ENCODE peak calls at places on chromosome 10, in four cellular contexts. U is trophoblast cell, T is IMR-90, F is mesenchymal stem cell. K is an unnamed sample.

GRCh38 chr10:47286116-47286505 is 13.9 kb upstream of the GDF10 start:
- DNase-seq in U (no peak), T (no peak), F (no peak), K (no peak)

GRCh38 chr10:7084255-7085005 is 326.4 kb downstream of the SFMBT2 start:
- DNase-seq in U (no peak), T (peak; percentile 33), F (peak; percentile 82), K (no peak)

GRCh38 chr10:6174201-6174874 is 28.4 kb upstream of the PFKFB3 start:
- DNase-seq in U (no peak), T (no peak), F (no peak), K (no peak)

GRCh38 chr10:44742169-44742732 is 168.9 kb upstream of the TMEM72 start:
- DNase-seq in U (no peak), T (no peak), F (no peak), K (no peak)

GRCh38 chr10:112250555-112250954 is 32.6 kb upstream of the TECTB start:
- DNase-seq in U (no peak), T (peak; percentile 81), F (peak; percentile 17), K (no peak)

GRCh38 chr10:98006266-98006665 is 24.2 kb downstream of the CRTAC1 start:
- DNase-seq in U (no peak), T (no peak), F (no peak), K (no peak)

GRCh38 chr10:27741173-27742091 is 4.2 kb downstream of the MKX start:
- DNase-seq in U (no peak), T (no peak), F (no peak), K (no peak)

GRCh38 chr10:344582-345200 is 209.4 kb downstream of the ZMYND11 start:
- DNase-seq in U (no peak), T (no peak), F (no peak), K (no peak)

GRCh38 chr10:121803611-121804010 is 124.2 kb downstream of the ATE1 start:
- DNase-seq in U (no peak), T (no peak), F (no peak), K (no peak)

GRCh38 chr10:74011762-74012161 is 13.8 kb downstream of the VCL start:
- DNase-seq in U (no peak), T (peak; percentile 89), F (peak; percentile 89), K (no peak)

GRCh38 chr10:29915116-29915785 is 144.1 kb downstream of the JCAD start:
- DNase-seq in U (no peak), T (no peak), F (peak; percentile 13), K (no peak)

GRCh38 chr10:128062837-128063563 is 63.2 kb downstream of the MKI67 start:
- DNase-seq in U (peak; percentile 69), T (no peak), F (no peak), K (no peak)

GRCh38 chr10:56286096-56286495 is 75.0 kb downstream of the ZWINT start:
- DNase-seq in U (no peak), T (no peak), F (no peak), K (no peak)

GRCh38 chr10:60048146-60048545 is 141.8 kb upstream of the CCDC6 start:
- DNase-seq in U (peak; percentile 38), T (no peak), F (peak; percentile 13), K (peak; percentile 47)

GRCh38 chr10:35824704-35825103 is 182.6 kb upstream of the FZD8 start:
- DNase-seq in U (no peak), T (no peak), F (no peak), K (no peak)

GRCh38 chr10:49185213-49185612 is 3.0 kb downstream of the TMEM273 start:
- DNase-seq in U (no peak), T (no peak), F (no peak), K (no peak)

GRCh38 chr10:28429573-28430216 is 103.2 kb upstream of the WAC start:
- DNase-seq in U (no peak), T (peak; percentile 3), F (peak; percentile 3), K (no peak)

GRCh38 chr10:91127341-91128082 is 93.0 kb upstream of the PCGF5 start:
- DNase-seq in U (no peak), T (no peak), F (peak; percentile 19), K (no peak)

DNA sequence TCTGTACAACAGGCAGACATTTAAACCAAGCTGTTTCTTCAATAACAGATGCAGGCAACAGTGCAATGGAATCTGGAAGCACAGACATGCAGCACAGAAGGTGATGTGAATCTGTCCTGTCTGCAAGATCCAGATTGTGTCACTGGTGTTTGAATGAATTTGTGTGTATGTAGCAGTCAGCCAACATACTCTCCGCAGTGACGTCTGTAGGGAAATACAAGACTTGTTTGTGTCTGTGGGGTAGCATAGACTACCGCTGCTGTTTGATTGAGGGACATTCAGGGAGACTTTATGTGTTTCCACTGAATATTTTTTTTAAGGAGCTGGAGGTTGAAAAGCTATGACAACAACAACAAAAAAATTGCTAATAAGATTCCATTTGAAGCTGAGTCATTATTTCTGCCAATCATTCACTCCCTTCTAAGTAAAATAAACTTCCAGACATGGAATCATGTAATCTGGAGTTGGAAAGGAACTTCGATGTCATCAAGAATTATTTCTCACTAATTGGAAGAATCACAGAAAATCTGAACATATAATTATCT is 122.8 kb upstream of the MYO3A start:
- DNase-seq in U (no peak), T (no peak), F (no peak), K (no peak)
- H2AFZ ChIP-seq in U (no peak overlapping the region), T (no peak overlapping the region), F (no peak overlapping the region), K (no peak overlapping the region)

DNA sequence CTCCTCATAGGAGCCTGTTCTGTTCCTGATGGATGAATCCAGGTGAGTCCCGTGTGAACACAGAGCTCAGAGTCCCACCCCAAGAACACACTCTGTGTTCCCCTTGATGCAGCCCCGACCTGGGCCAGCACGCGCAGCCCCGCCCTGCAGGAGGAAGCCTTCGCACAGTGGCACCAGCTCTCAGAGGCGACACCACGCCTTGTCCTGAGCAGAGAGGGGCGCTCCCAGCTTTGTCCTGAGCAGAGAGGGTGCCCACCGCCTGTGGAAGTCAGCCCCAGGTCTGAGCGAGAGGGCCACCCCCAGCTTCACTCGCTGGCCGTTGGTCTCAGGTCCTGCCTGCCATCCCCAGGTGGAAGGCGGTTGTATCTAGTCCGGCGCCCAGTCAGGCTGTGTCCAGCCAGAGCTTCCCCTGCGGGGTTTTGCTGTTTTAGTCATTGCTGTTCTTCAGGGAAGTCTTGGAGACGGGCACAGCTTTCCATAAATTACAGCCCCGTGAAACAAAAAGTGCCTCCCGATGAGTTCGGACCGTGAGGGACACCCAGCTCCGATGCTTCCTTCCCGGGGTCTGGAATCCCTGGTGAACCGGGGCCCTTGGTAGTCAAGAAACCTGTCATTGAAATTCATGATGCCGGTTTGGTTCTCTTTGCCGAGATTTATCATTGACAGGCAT is 43.6 kb downstream of the NKX6-2 start:
- DNase-seq in U (no peak), T (no peak), F (no peak), K (no peak)
- H4K91ac ChIP-seq in U (no peak overlapping the region), T (no peak overlapping the region), F (no peak overlapping the region), K (no peak overlapping the region)

GRCh38 chr10:78964274-78964951 is 104.4 kb upstream of the ZMIZ1 start:
- DNase-seq in U (no peak), T (no peak), F (no peak), K (no peak)
- H2BK120ac ChIP-seq in U (peak overlapping the region; percentile 15), T (peak overlapping the region; percentile 4), F (no peak overlapping the region), K (peak overlapping the region; percentile 56)

DNA sequence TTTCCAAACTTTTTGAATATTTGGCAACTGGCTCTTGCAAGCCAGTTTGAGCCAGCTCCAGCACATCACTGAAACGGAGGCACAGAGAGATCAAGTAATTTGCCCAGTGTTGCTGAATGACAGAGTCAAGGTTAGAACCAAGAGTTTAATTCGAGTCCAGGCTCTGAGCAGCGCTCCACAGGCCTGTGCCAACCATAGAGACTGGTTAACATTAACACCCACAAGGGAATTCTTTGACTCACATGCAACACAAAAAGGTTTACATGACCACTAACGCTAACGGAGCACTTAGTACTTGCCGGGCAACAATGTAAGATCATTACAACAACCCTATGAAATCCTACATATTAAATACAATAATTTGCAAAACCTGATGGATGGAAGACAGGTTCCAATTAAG is 1.5 kb downstream of the RGS10 start:
- DNase-seq in U (no peak), T (peak; percentile 40), F (peak; percentile 46), K (no peak)
- H2AFZ ChIP-seq in U (no peak overlapping the region), T (no peak overlapping the region), F (no peak overlapping the region), K (no peak overlapping the region)

DNA sequence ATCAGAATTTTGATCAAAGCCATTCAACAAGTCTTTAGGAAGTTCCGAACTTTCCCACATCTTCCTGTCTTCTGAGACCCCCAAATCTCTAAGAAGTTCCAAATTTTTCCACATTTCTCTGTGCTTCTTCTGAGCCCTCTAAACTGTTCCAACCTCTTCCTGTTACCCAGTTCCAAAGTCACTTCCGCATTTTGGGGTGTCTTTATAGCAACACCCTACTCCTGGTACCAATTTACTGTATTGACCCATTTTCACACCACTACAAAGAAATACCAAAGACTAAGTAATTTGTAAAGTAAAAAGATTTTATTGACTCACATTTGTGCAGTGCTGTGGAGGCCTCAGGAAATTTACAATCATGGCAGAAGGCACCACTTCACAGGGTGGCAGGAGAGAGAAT is 385.8 kb upstream of the GHITM start:
- DNase-seq in U (no peak), T (no peak), F (no peak), K (no peak)
- H4K91ac ChIP-seq in U (no peak overlapping the region), T (no peak overlapping the region), F (no peak overlapping the region), K (no peak overlapping the region)

DNA sequence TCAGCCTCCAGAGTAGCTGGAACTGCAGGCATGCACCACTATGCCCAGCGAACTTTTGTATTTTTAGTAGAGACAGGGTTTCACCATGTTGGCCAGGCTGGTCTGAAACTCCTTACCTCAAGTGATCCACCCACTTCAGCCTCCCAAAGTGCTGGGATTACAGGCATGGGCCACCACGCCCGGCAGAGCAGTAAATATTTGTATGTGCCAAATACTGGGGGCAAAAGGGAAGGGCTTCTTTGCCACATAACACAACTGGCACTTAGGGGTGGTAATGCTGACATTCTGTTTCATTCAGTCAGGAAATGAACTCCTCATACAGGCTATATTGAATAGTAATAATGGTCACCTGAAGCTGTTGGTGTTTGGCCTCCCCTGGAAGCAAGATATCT is 41.6 kb downstream of the ACSM6 start:
- DNase-seq in U (no peak), T (no peak), F (no peak), K (no peak)
- H2BK120ac ChIP-seq in U (no peak overlapping the region), T (no peak overlapping the region), F (no peak overlapping the region), K (no peak overlapping the region)

GRCh38 chr10:3948843-3949242 is 163.8 kb upstream of the KLF6 start:
- DNase-seq in U (no peak), T (peak; percentile 79), F (no peak), K (no peak)

GRCh38 chr10:3951993-3952392 is 167.0 kb upstream of the KLF6 start:
- DNase-seq in U (no peak), T (no peak), F (no peak), K (no peak)

GRCh38 chr10:3950676-3951275 is 165.8 kb upstream of the KLF6 start:
- DNase-seq in U (no peak), T (no peak), F (no peak), K (no peak)

GRCh38 chr10:3946234-3947229 is 161.5 kb upstream of the KLF6 start:
- DNase-seq in U (peak; percentile 82), T (no peak), F (no peak), K (no peak)

DNA sequence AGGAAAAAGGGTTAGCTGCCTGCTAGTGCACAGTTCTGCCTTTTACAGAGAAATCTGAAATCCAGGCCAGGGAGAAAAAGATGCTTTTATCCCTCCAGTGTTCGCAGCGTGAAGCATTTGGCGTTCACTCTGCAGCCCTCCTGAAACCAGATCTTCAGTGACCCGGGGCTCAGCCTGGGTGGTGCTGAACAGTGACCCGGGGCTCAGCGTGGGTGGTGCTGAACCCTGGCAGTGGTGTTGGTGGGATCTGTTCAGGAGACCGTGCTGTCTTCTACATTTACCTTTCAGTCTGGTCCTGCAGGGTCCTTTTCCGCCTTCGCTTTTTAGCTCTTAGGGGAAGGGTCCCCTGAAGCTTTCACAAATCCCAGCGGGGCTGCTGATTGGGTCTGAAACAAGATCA is 164.7 kb upstream of the KLF6 start:
- DNase-seq in U (no peak), T (no peak), F (no peak), K (no peak)
- H2AFZ ChIP-seq in U (no peak overlapping the region), T (peak overlapping the region; percentile 54), F (no peak overlapping the region), K (peak overlapping the region; percentile 81)